ENCODE peak calls at places on chromosomes 2 and 18, in four cellular contexts. D is HCT116, M is K562, C is HepG2. R is an unnamed sample.
A peak's percentile ranks its signal among the peaks of the same experiment; 100 is the strongest.

GRCh38 chr2:184192664-184193063 is 405.7 kb upstream of the ZNF804A start:
- DNase-seq in C (no peak), D (no peak), M (no peak), R (no peak)

GRCh38 chr2:216696321-216696720 is 972 bp upstream of the IGFBP5 start:
- DNase-seq in D (no peak), M (no peak), C (no peak), R (no peak)

GRCh38 chr2:240431663-240432424 is 3.6 kb upstream of the GPC1 start:
- DNase-seq in D (no peak), M (no peak), C (no peak), R (no peak)

GRCh38 chr2:33207336-33207735 is 260.6 kb downstream of the LTBP1 start:
- DNase-seq in M (no peak), D (no peak), C (no peak), R (no peak)

GRCh38 chr2:199455533-199456382 is 2.0 kb downstream of the SATB2 start:
- DNase-seq in D (peak; percentile 39), M (peak; percentile 82), C (peak; percentile 80), R (no peak)

GRCh38 chr2:232242316-232242715 is 136.2 kb upstream of the ALPP start:
- DNase-seq in M (no peak), D (no peak), C (no peak), R (no peak)

GRCh38 chr2:105627530-105627929 is 117.2 kb upstream of the NCK2 start:
- DNase-seq in C (no peak), M (no peak), D (no peak), R (no peak)

GRCh38 chr2:105779394-105779793 is 34.7 kb downstream of the NCK2 start:
- DNase-seq in M (no peak), C (no peak), D (no peak), R (no peak)

GRCh38 chr2:11870584-11870983 is 124.2 kb downstream of the LPIN1 start:
- DNase-seq in D (no peak), C (no peak), M (no peak), R (no peak)

GRCh38 chr2:19901201-19901457 is 654 bp downstream of the TTC32 start:
- DNase-seq in M (no peak), C (no peak), D (no peak), R (no peak)

GRCh38 chr18:12659904-12660605 is 2.1 kb upstream of the SPIRE1 start:
- DNase-seq in M (peak; percentile 66), D (peak; percentile 48), C (peak; percentile 47), R (peak; percentile 39)

GRCh38 chr2:195252018-195252417 is 405.0 kb upstream of the SLC39A10 start:
- DNase-seq in C (no peak), D (no peak), M (no peak), R (no peak)

GRCh38 chr2:46332686-46333281 is 35.6 kb downstream of the EPAS1 start:
- DNase-seq in M (no peak), C (no peak), D (no peak), R (no peak)

GRCh38 chr2:170845343-170845742 is 28.7 kb downstream of the GAD1 start:
- DNase-seq in M (peak; percentile 51), C (no peak), D (peak; percentile 10), R (peak; percentile 27)

GRCh38 chr2:149087751-149088150 is 49.3 kb downstream of the LYPD6B start:
- DNase-seq in M (no peak), D (no peak), C (no peak), R (no peak)

GRCh38 chr2:12177052-12177994 is 430.9 kb downstream of the LPIN1 start:
- DNase-seq in C (peak; percentile 62), M (peak; percentile 94), D (no peak), R (peak; percentile 24)

GRCh38 chr18:79411614-79412526 is 16.1 kb downstream of the NFATC1 start:
- DNase-seq in D (no peak), C (no peak), M (no peak), R (no peak)

GRCh38 chr2:179251865-179252264 is 12.8 kb downstream of the SESTD1 start:
- DNase-seq in D (no peak), M (no peak), C (no peak), R (no peak)

GRCh38 chr2:218995561-218995960 is 2.3 kb upstream of the CRYBA2 start:
- DNase-seq in C (no peak), D (no peak), M (no peak), R (no peak)

GRCh38 chr2:218997730-218998129 is 4.5 kb upstream of the CRYBA2 start:
- DNase-seq in C (no peak), D (no peak), M (peak; percentile 33), R (no peak)

GRCh38 chr2:218996937-218997336 is 3.7 kb upstream of the CRYBA2 start:
- DNase-seq in C (no peak), M (no peak), D (no peak), R (no peak)

GRCh38 chr2:218998414-218999002 is 5.3 kb upstream of the CRYBA2 start:
- DNase-seq in C (no peak), D (no peak), M (no peak), R (no peak)

DNA sequence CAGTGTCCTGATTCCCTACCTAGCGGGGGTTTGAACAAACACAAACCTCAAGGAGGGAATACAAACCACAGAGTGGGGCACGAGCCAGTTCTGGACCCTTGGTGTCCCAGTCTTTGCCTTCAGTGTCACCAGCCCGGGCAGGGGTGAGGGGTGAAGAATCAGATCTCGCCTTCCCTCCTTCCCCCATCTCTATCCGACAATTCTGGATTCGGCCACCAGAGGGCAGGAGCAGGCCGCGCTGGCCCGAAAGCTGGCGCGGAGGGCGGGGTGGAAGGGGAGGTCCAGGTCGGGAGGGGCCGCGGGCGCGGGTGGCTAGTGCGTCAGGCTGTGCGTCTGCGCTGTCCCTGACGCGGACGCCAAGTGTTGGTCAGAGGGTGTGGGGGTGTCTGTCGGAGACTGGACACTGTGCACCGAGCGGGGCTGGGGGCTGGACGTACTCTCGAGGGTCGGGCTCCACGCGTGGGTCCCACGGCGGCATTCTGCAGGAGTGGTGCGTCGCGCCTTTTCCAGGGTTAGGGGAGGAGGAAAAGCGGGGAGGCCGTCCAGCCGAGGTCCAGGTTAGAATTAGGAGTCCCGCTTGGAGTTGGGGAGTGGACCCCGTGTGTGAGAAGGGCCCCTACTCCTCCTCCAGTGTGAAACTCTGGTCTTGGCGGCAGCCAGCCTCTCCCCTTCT is 2.9 kb upstream of the CRYBA2 start:
- DNase-seq in D (peak; percentile 67), C (peak; percentile 58), M (peak; percentile 92), R (peak; percentile 94)
- TF ChIP-seq SP1 in D (no peak), C (peak; percentile 69), M (peak; percentile 65), R (no peak)

GRCh38 chr2:85524567-85524923 is 14.4 kb upstream of the MAT2A start:
- DNase-seq in M (peak; percentile 54), D (no peak), C (no peak), R (peak; percentile 48)
- TF ChIP-seq SP1 in M (no peak), D (no peak), C (no peak), R (no peak)

DNA sequence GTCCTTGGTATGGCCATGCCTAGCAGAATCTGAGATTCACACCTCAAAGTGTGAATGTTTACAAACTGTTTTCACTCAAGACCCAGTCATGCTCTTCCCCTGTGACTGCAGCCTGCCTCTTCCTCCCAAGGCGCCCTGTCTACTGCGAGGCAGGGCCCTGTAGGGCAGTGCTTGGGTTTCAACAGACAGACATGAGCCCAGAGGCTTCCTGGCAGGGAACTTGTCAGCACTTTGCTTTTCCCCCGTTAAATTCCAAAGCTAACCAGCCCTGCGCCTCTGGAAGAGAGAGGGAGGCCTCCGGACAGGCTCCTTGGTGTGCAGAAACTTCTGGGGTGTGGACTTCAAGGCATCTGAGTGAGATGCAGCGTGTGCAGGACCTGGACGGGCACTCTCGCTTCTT is 8.6 kb upstream of the ZNF516 start:
- DNase-seq in C (no peak), D (no peak), M (no peak), R (no peak)
- TF ChIP-seq SP1 in C (no peak), D (no peak), M (no peak), R (no peak)

GRCh38 chr18:46619559-46619958 is 37.5 kb downstream of the LOXHD1 start:
- DNase-seq in C (no peak), D (no peak), M (no peak), R (no peak)
- TF ChIP-seq SP1 in C (no peak), D (no peak), M (no peak), R (no peak)